ENCODE peak calls at places on chromosomes 1 and 21, in four cellular contexts. One of them, this sample, is unnamed.

GRCh38 chr1:200336111-200336845 is 73.6 kb downstream of the ZNF281 start:
- DNase-seq in IMR-90: peak
- DNase-seq in mesendoderm: peak
- DNase-seq in H9: no peak
- DNase-seq in this sample: no peak

GRCh38 chr21:35643176-35643575 is 417.1 kb downstream of the SETD4 start:
- DNase-seq in IMR-90: peak
- DNase-seq in mesendoderm: peak
- DNase-seq in H9: no peak
- DNase-seq in this sample: no peak

GRCh38 chr1:59674605-59675004 is 140.1 kb upstream of the HOOK1 start:
- DNase-seq in IMR-90: peak
- DNase-seq in mesendoderm: no peak
- DNase-seq in H9: no peak
- DNase-seq in this sample: no peak

GRCh38 chr1:244354810-244355278 is 96.9 kb downstream of the ADSS2 start:
- DNase-seq in IMR-90: peak
- DNase-seq in mesendoderm: no peak
- DNase-seq in H9: no peak
- DNase-seq in this sample: no peak

GRCh38 chr1:32600034-32600433 is 50.3 kb downstream of the ZBTB8OS start:
- DNase-seq in IMR-90: peak
- DNase-seq in mesendoderm: no peak
- DNase-seq in H9: no peak
- DNase-seq in this sample: no peak

GRCh38 chr1:33276573-33277298 is 20.4 kb downstream of the ZNF362 start:
- DNase-seq in IMR-90: no peak
- DNase-seq in mesendoderm: no peak
- DNase-seq in H9: no peak
- DNase-seq in this sample: no peak

GRCh38 chr21:34344058-34344425 is 19.8 kb upstream of the KCNE2 start:
- DNase-seq in IMR-90: no peak
- DNase-seq in mesendoderm: no peak
- DNase-seq in H9: no peak
- DNase-seq in this sample: no peak

GRCh38 chr1:3902111-3902511 is 2.0 kb upstream of the C1orf174 start:
- DNase-seq in IMR-90: no peak
- DNase-seq in mesendoderm: no peak
- DNase-seq in H9: no peak
- DNase-seq in this sample: no peak

GRCh38 chr1:119747451-119747850 is 21.3 kb downstream of the HMGCS2 start:
- DNase-seq in IMR-90: no peak
- DNase-seq in mesendoderm: peak
- DNase-seq in H9: no peak
- DNase-seq in this sample: no peak

GRCh38 chr21:34129039-34129891 is 55.9 kb downstream of the MRPS6 start:
- DNase-seq in IMR-90: peak
- DNase-seq in mesendoderm: peak
- DNase-seq in H9: peak
- DNase-seq in this sample: peak

GRCh38 chr1:155277896-155278688 is 829 bp downstream of the HCN3 start:
- DNase-seq in IMR-90: peak
- DNase-seq in mesendoderm: peak
- DNase-seq in H9: peak
- DNase-seq in this sample: peak

GRCh38 chr1:225447649-225448048 is 19.8 kb upstream of the LBR start:
- DNase-seq in IMR-90: peak
- DNase-seq in mesendoderm: no peak
- DNase-seq in H9: no peak
- DNase-seq in this sample: no peak

GRCh38 chr1:58896211-58897183 is 112.7 kb upstream of the JUN start:
- DNase-seq in IMR-90: no peak
- DNase-seq in mesendoderm: peak
- DNase-seq in H9: no peak
- DNase-seq in this sample: no peak

GRCh38 chr1:25204797-25205441 is 27.4 kb downstream of the SYF2 start:
- DNase-seq in IMR-90: peak
- DNase-seq in mesendoderm: peak
- DNase-seq in H9: no peak
- DNase-seq in this sample: no peak

GRCh38 chr1:209354111-209354839 is 229.2 kb upstream of the CAMK1G start:
- DNase-seq in IMR-90: peak
- DNase-seq in mesendoderm: peak
- DNase-seq in H9: peak
- DNase-seq in this sample: peak

GRCh38 chr1:76939817-76940216 is 72.5 kb downstream of the ST6GALNAC5 start:
- DNase-seq in IMR-90: no peak
- DNase-seq in mesendoderm: no peak
- DNase-seq in H9: no peak
- DNase-seq in this sample: no peak

GRCh38 chr1:192153276-192153675 is 5.0 kb upstream of the RGS18 start:
- DNase-seq in IMR-90: peak
- DNase-seq in mesendoderm: peak
- DNase-seq in H9: no peak
- DNase-seq in this sample: no peak

GRCh38 chr1:82565546-82565945 is 764.8 kb downstream of the ADGRL2 start:
- DNase-seq in IMR-90: peak
- DNase-seq in mesendoderm: no peak
- DNase-seq in H9: no peak
- DNase-seq in this sample: no peak

GRCh38 chr1:165823552-165824268 is 3.7 kb upstream of the UCK2 start:
- DNase-seq in IMR-90: no peak
- DNase-seq in mesendoderm: no peak
- DNase-seq in H9: no peak
- DNase-seq in this sample: no peak
- H3K56ac ChIP-seq in IMR-90: no peak
- H3K56ac ChIP-seq in mesendoderm: no peak
- H3K56ac ChIP-seq in H9: no peak
- H3K56ac ChIP-seq in this sample: no peak

GRCh38 chr1:236785477-236785876 is 9.6 kb upstream of the MTR start:
- DNase-seq in IMR-90: no peak
- DNase-seq in mesendoderm: no peak
- DNase-seq in H9: no peak
- DNase-seq in this sample: no peak

DNA sequence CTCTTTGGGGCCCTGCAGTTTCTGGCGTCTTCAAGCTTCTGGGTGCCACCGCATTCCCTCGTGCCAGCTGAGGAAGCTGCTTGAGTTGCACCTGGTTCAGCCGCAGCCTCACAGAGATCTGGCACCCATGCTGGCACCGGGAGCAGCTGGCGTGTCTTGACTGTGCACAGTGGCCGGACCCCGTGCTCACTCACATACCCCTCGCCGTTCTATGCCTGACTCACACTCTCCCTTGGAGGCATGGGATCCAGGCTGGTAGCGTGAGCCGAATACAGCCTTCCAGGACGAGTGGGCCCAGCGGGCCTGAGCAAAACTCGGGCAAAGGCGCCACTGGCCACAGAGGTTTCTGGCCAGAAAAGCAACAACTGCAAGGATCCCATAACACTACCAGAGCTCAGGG is 8.6 kb upstream of the MTR start:
- DNase-seq in IMR-90: no peak
- DNase-seq in mesendoderm: no peak
- DNase-seq in H9: no peak
- DNase-seq in this sample: no peak
- H3K56ac ChIP-seq in IMR-90: no peak
- H3K56ac ChIP-seq in mesendoderm: no peak
- H3K56ac ChIP-seq in H9: no peak
- H3K56ac ChIP-seq in this sample: no peak

DNA sequence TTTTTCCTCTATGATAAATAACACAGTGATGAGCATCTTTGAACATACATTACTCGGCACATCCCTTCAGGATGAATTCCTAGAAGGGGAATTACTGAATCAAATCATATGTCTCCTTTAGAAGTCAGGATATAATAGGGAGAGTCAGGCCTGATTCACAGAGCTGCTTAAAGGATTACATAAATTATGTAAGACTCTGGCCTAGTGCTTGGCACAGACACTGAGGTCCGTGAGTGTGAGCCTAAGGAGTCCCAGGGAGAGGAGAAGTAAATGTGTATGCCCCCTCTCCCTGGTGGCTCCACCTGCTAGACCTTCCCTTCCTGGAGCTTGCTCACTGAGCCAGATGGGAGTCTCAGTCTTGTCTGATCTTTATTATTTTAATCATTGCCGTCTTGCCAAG is 8.6 kb upstream of the FOXE3 start:
- DNase-seq in IMR-90: peak
- DNase-seq in mesendoderm: no peak
- DNase-seq in H9: no peak
- DNase-seq in this sample: no peak
- H3K56ac ChIP-seq in IMR-90: no peak
- H3K56ac ChIP-seq in mesendoderm: no peak
- H3K56ac ChIP-seq in H9: no peak
- H3K56ac ChIP-seq in this sample: no peak

GRCh38 chr1:62462370-62462769 is 25.5 kb downstream of the USP1 start:
- DNase-seq in IMR-90: no peak
- DNase-seq in mesendoderm: no peak
- DNase-seq in H9: no peak
- DNase-seq in this sample: no peak
- H3K56ac ChIP-seq in IMR-90: no peak
- H3K56ac ChIP-seq in mesendoderm: no peak
- H3K56ac ChIP-seq in H9: no peak
- H3K56ac ChIP-seq in this sample: no peak

GRCh38 chr21:44455524-44456206 is 355 bp downstream of the LRRC3 start:
- DNase-seq in IMR-90: no peak
- DNase-seq in mesendoderm: peak
- DNase-seq in H9: peak
- DNase-seq in this sample: no peak

GRCh38 chr21:44456207-44456914 is 1.1 kb downstream of the LRRC3 start:
- DNase-seq in IMR-90: no peak
- DNase-seq in mesendoderm: no peak
- DNase-seq in H9: no peak
- DNase-seq in this sample: no peak

GRCh38 chr21:44453120-44453519 is 2.2 kb upstream of the LRRC3 start:
- DNase-seq in IMR-90: no peak
- DNase-seq in mesendoderm: no peak
- DNase-seq in H9: no peak
- DNase-seq in this sample: no peak

GRCh38 chr21:44454058-44454457 is 1.3 kb upstream of the LRRC3 start:
- DNase-seq in IMR-90: no peak
- DNase-seq in mesendoderm: no peak
- DNase-seq in H9: peak
- DNase-seq in this sample: no peak

DNA sequence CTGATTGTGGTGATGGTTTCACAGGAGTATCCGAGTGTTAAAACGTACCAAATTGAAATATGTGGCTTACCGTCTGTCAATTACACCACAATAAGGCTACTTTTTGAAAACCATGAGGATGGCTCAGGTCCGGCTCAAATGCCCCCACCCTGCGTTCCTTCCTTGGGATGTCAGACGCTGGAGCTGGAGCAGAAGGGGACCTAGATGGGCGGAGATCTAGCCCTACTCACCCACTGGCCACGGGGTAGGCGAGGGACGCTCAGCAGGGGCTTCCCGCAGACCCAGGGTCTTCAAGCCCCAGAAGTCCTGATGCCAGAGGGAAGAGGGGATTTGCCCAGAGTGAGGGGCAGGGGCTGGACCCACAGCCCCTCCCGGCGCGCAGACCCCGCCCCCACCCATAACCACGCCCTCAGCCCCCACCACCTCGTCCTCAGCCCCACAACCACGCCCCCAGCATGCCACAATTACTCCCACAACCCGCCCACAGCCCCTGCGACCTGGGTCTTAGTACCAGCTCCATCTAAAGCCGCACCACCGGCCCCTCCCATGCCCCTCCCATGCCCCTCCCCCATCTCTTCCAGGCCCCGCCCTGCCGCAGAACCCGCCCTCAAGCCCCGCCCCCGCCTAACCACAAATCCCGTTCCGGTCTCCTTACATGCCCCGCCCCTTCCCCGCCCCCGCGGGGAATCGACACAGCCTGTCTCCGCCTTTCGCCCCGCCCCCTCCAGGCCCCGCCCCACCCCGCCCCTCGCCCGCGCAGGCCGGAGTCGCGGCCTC is at the start of gene LRRC3:
- DNase-seq in IMR-90: peak
- DNase-seq in mesendoderm: peak
- DNase-seq in H9: peak
- DNase-seq in this sample: peak
- H3K56ac ChIP-seq in IMR-90: no peak
- H3K56ac ChIP-seq in mesendoderm: peak
- H3K56ac ChIP-seq in H9: no peak
- H3K56ac ChIP-seq in this sample: no peak

GRCh38 chr1:230186003-230186863 is 119.2 kb downstream of the GALNT2 start:
- DNase-seq in IMR-90: peak
- DNase-seq in mesendoderm: peak
- DNase-seq in H9: peak
- DNase-seq in this sample: no peak

GRCh38 chr1:230185076-230186001 is 118.3 kb downstream of the GALNT2 start:
- DNase-seq in IMR-90: no peak
- DNase-seq in mesendoderm: no peak
- DNase-seq in H9: no peak
- DNase-seq in this sample: no peak

GRCh38 chr1:230188826-230189225 is 121.8 kb downstream of the GALNT2 start:
- DNase-seq in IMR-90: no peak
- DNase-seq in mesendoderm: no peak
- DNase-seq in H9: no peak
- DNase-seq in this sample: no peak

GRCh38 chr1:230186874-230187273 is 119.8 kb downstream of the GALNT2 start:
- DNase-seq in IMR-90: no peak
- DNase-seq in mesendoderm: no peak
- DNase-seq in H9: no peak
- DNase-seq in this sample: no peak

DNA sequence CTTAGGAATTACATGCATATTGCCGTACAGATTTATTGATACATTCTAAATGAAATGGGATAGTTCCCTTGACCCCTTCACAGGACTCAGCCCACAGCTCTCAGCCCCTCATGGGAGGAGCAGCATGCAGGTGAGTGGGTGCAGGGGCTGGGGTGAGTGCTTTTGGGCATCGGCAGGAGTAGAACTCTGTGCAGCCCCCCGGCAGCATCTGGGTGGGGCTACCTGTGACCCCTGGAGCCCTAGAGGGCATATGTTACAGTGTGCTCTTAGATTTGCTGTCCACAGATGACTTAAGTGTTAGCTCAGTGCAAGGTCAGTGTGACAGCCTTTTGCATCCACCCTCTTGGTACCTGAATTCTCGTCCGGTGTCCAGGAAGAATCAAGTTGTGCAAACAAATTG is 120.3 kb downstream of the GALNT2 start:
- DNase-seq in IMR-90: no peak
- DNase-seq in mesendoderm: no peak
- DNase-seq in H9: no peak
- DNase-seq in this sample: no peak
- H3K56ac ChIP-seq in IMR-90: no peak
- H3K56ac ChIP-seq in mesendoderm: no peak
- H3K56ac ChIP-seq in H9: no peak
- H3K56ac ChIP-seq in this sample: no peak

This sample was measured in H1.